ENCODE peak calls at places on chromosomes 3 and 15, in ten cellular contexts. One of them, this sample, is unnamed.

GRCh38 chr3:158791259-158791920 is 10.5 kb upstream of the MFSD1 start:
- DNase-seq in stimulated activated CD4-positive, alpha-beta T cell treated with anti-CD3 and anti-CD28 coated beads, Interleukin-1b, Interleukin-23, amount 100 ng/mL, for 1 hour: no peak
- DNase-seq in activated T-cell treated with anti-CD3 and anti-CD28 coated beads, Interleukin-2, amount 50 U/mL, for 4 hours: no peak
- DNase-seq in MCF 10A: peak
- DNase-seq in NCI-H1092: peak
- DNase-seq in lower lobe of right lung: no peak
- DNase-seq in dorsolateral prefrontal cortex: no peak
- DNase-seq in activated gamma-delta T cell treated with Interleukin-2 at 50 U/mL for 16 hours: peak
- DNase-seq in ELR: peak
- DNase-seq in posterior cingulate gyrus: no peak
- DNase-seq in this sample: no peak

GRCh38 chr15:99845009-99845408 is 111.8 kb upstream of the LYSMD4 start:
- DNase-seq in stimulated activated CD4-positive, alpha-beta T cell treated with anti-CD3 and anti-CD28 coated beads, Interleukin-1b, Interleukin-23, amount 100 ng/mL, for 1 hour: no peak
- DNase-seq in activated T-cell treated with anti-CD3 and anti-CD28 coated beads, Interleukin-2, amount 50 U/mL, for 4 hours: no peak
- DNase-seq in MCF 10A: peak
- DNase-seq in NCI-H1092: no peak
- DNase-seq in lower lobe of right lung: no peak
- DNase-seq in dorsolateral prefrontal cortex: no peak
- DNase-seq in activated gamma-delta T cell treated with Interleukin-2 at 50 U/mL for 16 hours: no peak
- DNase-seq in ELR: peak
- DNase-seq in posterior cingulate gyrus: no peak
- DNase-seq in this sample: no peak

GRCh38 chr3:122392868-122393844 is 9.2 kb downstream of the FAM162A start:
- DNase-seq in stimulated activated CD4-positive, alpha-beta T cell treated with anti-CD3 and anti-CD28 coated beads, Interleukin-1b, Interleukin-23, amount 100 ng/mL, for 1 hour: no peak
- DNase-seq in activated T-cell treated with anti-CD3 and anti-CD28 coated beads, Interleukin-2, amount 50 U/mL, for 4 hours: no peak
- DNase-seq in MCF 10A: peak
- DNase-seq in NCI-H1092: peak
- DNase-seq in lower lobe of right lung: no peak
- DNase-seq in dorsolateral prefrontal cortex: no peak
- DNase-seq in activated gamma-delta T cell treated with Interleukin-2 at 50 U/mL for 16 hours: no peak
- DNase-seq in ELR: peak
- DNase-seq in posterior cingulate gyrus: no peak
- DNase-seq in this sample: no peak

GRCh38 chr3:42179110-42179725 is 86.8 kb downstream of the CCK start:
- DNase-seq in stimulated activated CD4-positive, alpha-beta T cell treated with anti-CD3 and anti-CD28 coated beads, Interleukin-1b, Interleukin-23, amount 100 ng/mL, for 1 hour: no peak
- DNase-seq in activated T-cell treated with anti-CD3 and anti-CD28 coated beads, Interleukin-2, amount 50 U/mL, for 4 hours: no peak
- DNase-seq in MCF 10A: peak
- DNase-seq in NCI-H1092: no peak
- DNase-seq in lower lobe of right lung: no peak
- DNase-seq in dorsolateral prefrontal cortex: no peak
- DNase-seq in activated gamma-delta T cell treated with Interleukin-2 at 50 U/mL for 16 hours: no peak
- DNase-seq in ELR: peak
- DNase-seq in posterior cingulate gyrus: no peak
- DNase-seq in this sample: no peak

GRCh38 chr3:189001559-189001958 is 170.2 kb upstream of the TPRG1 start:
- DNase-seq in stimulated activated CD4-positive, alpha-beta T cell treated with anti-CD3 and anti-CD28 coated beads, Interleukin-1b, Interleukin-23, amount 100 ng/mL, for 1 hour: no peak
- DNase-seq in activated T-cell treated with anti-CD3 and anti-CD28 coated beads, Interleukin-2, amount 50 U/mL, for 4 hours: no peak
- DNase-seq in MCF 10A: peak
- DNase-seq in NCI-H1092: no peak
- DNase-seq in lower lobe of right lung: no peak
- DNase-seq in dorsolateral prefrontal cortex: no peak
- DNase-seq in activated gamma-delta T cell treated with Interleukin-2 at 50 U/mL for 16 hours: no peak
- DNase-seq in ELR: peak
- DNase-seq in posterior cingulate gyrus: no peak
- DNase-seq in this sample: no peak

GRCh38 chr3:118550556-118550955 is 484.1 kb downstream of the IGSF11 start:
- DNase-seq in stimulated activated CD4-positive, alpha-beta T cell treated with anti-CD3 and anti-CD28 coated beads, Interleukin-1b, Interleukin-23, amount 100 ng/mL, for 1 hour: no peak
- DNase-seq in activated T-cell treated with anti-CD3 and anti-CD28 coated beads, Interleukin-2, amount 50 U/mL, for 4 hours: no peak
- DNase-seq in MCF 10A: no peak
- DNase-seq in NCI-H1092: no peak
- DNase-seq in lower lobe of right lung: no peak
- DNase-seq in dorsolateral prefrontal cortex: no peak
- DNase-seq in activated gamma-delta T cell treated with Interleukin-2 at 50 U/mL for 16 hours: no peak
- DNase-seq in ELR: no peak
- DNase-seq in posterior cingulate gyrus: no peak
- DNase-seq in this sample: no peak

GRCh38 chr15:41620536-41621199 is 39.5 kb upstream of the MGA start:
- DNase-seq in stimulated activated CD4-positive, alpha-beta T cell treated with anti-CD3 and anti-CD28 coated beads, Interleukin-1b, Interleukin-23, amount 100 ng/mL, for 1 hour: no peak
- DNase-seq in activated T-cell treated with anti-CD3 and anti-CD28 coated beads, Interleukin-2, amount 50 U/mL, for 4 hours: no peak
- DNase-seq in MCF 10A: no peak
- DNase-seq in NCI-H1092: no peak
- DNase-seq in lower lobe of right lung: no peak
- DNase-seq in dorsolateral prefrontal cortex: no peak
- DNase-seq in activated gamma-delta T cell treated with Interleukin-2 at 50 U/mL for 16 hours: no peak
- DNase-seq in ELR: no peak
- DNase-seq in posterior cingulate gyrus: no peak
- DNase-seq in this sample: no peak

GRCh38 chr3:57852896-57853295 is 96.8 kb downstream of the SLMAP start:
- DNase-seq in stimulated activated CD4-positive, alpha-beta T cell treated with anti-CD3 and anti-CD28 coated beads, Interleukin-1b, Interleukin-23, amount 100 ng/mL, for 1 hour: no peak
- DNase-seq in activated T-cell treated with anti-CD3 and anti-CD28 coated beads, Interleukin-2, amount 50 U/mL, for 4 hours: no peak
- DNase-seq in MCF 10A: peak
- DNase-seq in NCI-H1092: no peak
- DNase-seq in lower lobe of right lung: no peak
- DNase-seq in dorsolateral prefrontal cortex: no peak
- DNase-seq in activated gamma-delta T cell treated with Interleukin-2 at 50 U/mL for 16 hours: no peak
- DNase-seq in ELR: peak
- DNase-seq in posterior cingulate gyrus: no peak
- DNase-seq in this sample: no peak